ENCODE peak calls at places on chromosomes 11 and 22, in ten cellular contexts. F, H, I, E, V, J, M, C, P and Q are unnamed samples.
A peak's percentile ranks its signal among the peaks of the same experiment; 100 is the strongest.

GRCh38 chr11:96635655-96636054 is 245.8 kb downstream of the JRKL start:
- DNase-seq in J (peak; percentile 74), V (no peak), M (no peak), E (no peak), I (no peak), P (no peak), F (no peak), H (no peak), C (no peak), Q (no peak)

GRCh38 chr11:46322759-46323158 is 24.5 kb upstream of the DGKZ start:
- DNase-seq in I (peak; percentile 82), V (no peak), P (no peak), E (peak; percentile 35), F (no peak), H (peak; percentile 51), J (no peak), C (no peak), M (peak; percentile 47), Q (no peak)

GRCh38 chr11:101401245-101401644 is 182.6 kb downstream of the TRPC6 start:
- DNase-seq in V (no peak), I (no peak), C (no peak), F (no peak), H (no peak), E (peak; percentile 53), J (no peak), P (no peak), M (no peak), Q (no peak)

GRCh38 chr11:103631841-103632240 is 404.6 kb upstream of the DDI1 start:
- DNase-seq in P (no peak), V (no peak), M (no peak), E (no peak), J (no peak), C (no peak), H (peak; percentile 24), I (no peak), F (no peak), Q (no peak)

GRCh38 chr11:102446606-102447005 is 6.0 kb downstream of the TMEM123 start:
- DNase-seq in J (no peak), I (no peak), F (no peak), E (peak; percentile 79), H (peak; percentile 56), C (no peak), P (no peak), M (no peak), V (no peak), Q (no peak)

GRCh38 chr11:134558916-134559616 is 147.0 kb upstream of the B3GAT1 start:
- DNase-seq in P (peak; percentile 3), V (no peak), J (no peak), E (no peak), M (no peak), H (no peak), I (peak; percentile 42), C (no peak), F (peak; percentile 7), Q (no peak)

GRCh38 chr11:103202048-103202651 is 92.9 kb downstream of the DYNC2H1 start:
- DNase-seq in F (no peak), I (no peak), M (no peak), H (peak; percentile 51), V (peak; percentile 10), C (no peak), J (no peak), E (peak; percentile 63), P (no peak), Q (no peak)

GRCh38 chr11:114170226-114170625 is 110.7 kb downstream of the ZBTB16 start:
- DNase-seq in V (no peak), H (no peak), E (no peak), M (no peak), I (no peak), P (no peak), J (no peak), F (no peak), C (no peak), Q (no peak)

GRCh38 chr22:50011447-50012200 is 941 bp downstream of the IL17REL start:
- DNase-seq in E (no peak), M (peak; percentile 4), F (peak; percentile 57), P (no peak), I (no peak), V (no peak), H (no peak), J (peak; percentile 65), C (no peak), Q (no peak)

GRCh38 chr22:29268511-29269229 is 602 bp downstream of the EWSR1 start:
- DNase-seq in I (no peak), H (peak; percentile 33), V (peak; percentile 41), E (peak; percentile 67), J (peak; percentile 94), C (peak; percentile 61), F (peak; percentile 83), P (peak; percentile 80), M (peak; percentile 73), Q (peak; percentile 66)

GRCh38 chr11:65291613-65292012 is 23.1 kb upstream of the CDC42EP2 start:
- DNase-seq in V (peak; percentile 56), C (no peak), J (no peak), I (no peak), F (no peak), M (no peak), H (peak; percentile 54), P (no peak), E (peak; percentile 80), Q (no peak)

GRCh38 chr11:68127791-68128681 is 6.8 kb upstream of the CHKA start:
- DNase-seq in F (no peak), I (peak; percentile 96), H (no peak), E (peak; percentile 40), P (peak; percentile 83), C (peak; percentile 90), J (peak; percentile 93), M (peak; percentile 92), V (peak; percentile 90), Q (peak; percentile 75)

GRCh38 chr22:45984316-45984916 is 7.5 kb upstream of the WNT7B start:
- DNase-seq in H (no peak), J (no peak), E (no peak), V (no peak), P (no peak), M (no peak), I (no peak), F (no peak), C (no peak), Q (no peak)

GRCh38 chr11:74749127-74749964 is 697 bp downstream of the RNF169 start:
- DNase-seq in H (peak; percentile 60), C (peak; percentile 54), E (peak; percentile 29), J (peak; percentile 93), I (peak; percentile 73), P (peak; percentile 73), M (peak; percentile 64), V (peak; percentile 73), F (peak; percentile 74), Q (peak; percentile 39)

GRCh38 chr11:117750916-117751773 is 45.9 kb downstream of the DSCAML1 start:
- DNase-seq in J (no peak), E (no peak), V (no peak), F (no peak), H (no peak), I (no peak), M (no peak), C (no peak), P (no peak), Q (no peak)

DNA sequence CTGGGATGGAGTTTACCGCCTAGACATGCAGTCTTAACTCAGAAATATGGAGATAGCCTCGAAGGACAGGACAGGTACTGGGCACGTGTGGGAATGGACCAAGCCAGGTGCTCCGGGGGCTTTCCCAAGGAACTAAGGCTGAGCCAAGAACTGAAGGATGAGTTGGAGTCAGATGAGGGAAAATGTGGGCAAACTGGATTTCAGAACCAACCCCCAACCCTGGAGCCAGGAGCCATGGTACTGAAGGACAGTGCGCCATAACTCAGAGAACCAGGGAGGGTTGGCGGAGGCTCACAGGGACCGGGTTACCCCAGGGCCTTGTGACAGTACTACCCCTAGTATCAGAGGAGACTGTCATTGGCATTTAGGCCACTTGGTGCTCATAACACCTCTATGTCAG is 2.5 kb upstream of the MIF start:
- DNase-seq in J (no peak), H (no peak), M (no peak), V (no peak), P (no peak), E (no peak), C (no peak), F (no peak), I (no peak), Q (no peak)
- TF ChIP-seq POLR2A in J (no peak), H (no peak), M (no peak), V (no peak), P (no peak), E (no peak), C (no peak), F (no peak), I (no peak), Q (no peak)

GRCh38 chr11:121449123-121449522 is 3.0 kb upstream of the SORL1 start:
- DNase-seq in H (no peak), J (no peak), F (no peak), P (no peak), C (no peak), M (no peak), E (no peak), I (no peak), V (no peak), Q (no peak)
- H3K27ac ChIP-seq in H (no peak overlapping the region), J (peak overlapping the region; percentile 88), F (no peak overlapping the region), P (no peak overlapping the region), C (no peak overlapping the region), M (no peak overlapping the region), E (no peak overlapping the region), I (no peak overlapping the region), V (no peak overlapping the region), Q (no peak overlapping the region)

GRCh38 chr11:62242021-62242420 is at the start of gene SCGB1D2:
- DNase-seq in I (no peak), H (peak; percentile 50), F (peak; percentile 70), V (peak; percentile 32), C (no peak), M (peak; percentile 83), E (no peak), P (no peak), J (no peak), Q (peak; percentile 36)

GRCh38 chr11:62241095-62241494 is 944 bp upstream of the SCGB1D2 start:
- DNase-seq in E (no peak), J (no peak), H (no peak), P (no peak), C (no peak), M (no peak), V (no peak), I (no peak), F (no peak), Q (no peak)

DNA sequence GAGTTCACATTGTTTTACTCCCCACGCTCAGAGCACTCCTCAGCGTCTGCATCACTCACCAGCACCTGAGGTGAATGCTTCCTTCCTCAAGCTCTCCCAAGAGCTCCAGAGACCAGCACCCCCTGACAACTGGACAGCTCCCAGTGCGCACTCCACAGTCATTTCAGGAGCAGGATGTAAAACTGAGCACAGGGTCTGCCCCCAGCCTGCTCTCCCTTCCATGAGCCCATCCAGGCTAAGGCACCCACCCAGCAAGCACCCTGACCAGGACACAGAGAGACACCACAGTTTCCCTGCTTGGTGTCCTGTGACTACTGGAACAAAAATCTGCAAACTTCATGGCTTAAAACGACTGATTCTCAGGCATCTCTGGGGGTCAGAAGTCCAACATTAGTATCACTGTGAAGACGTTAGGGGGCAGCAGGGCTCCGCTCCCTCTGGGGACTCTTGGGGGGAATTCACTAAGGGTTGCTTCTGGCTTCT is 3.3 kb downstream of the SCGB1D2 start:
- DNase-seq in F (no peak), E (peak; percentile 28), M (peak; percentile 16), I (peak; percentile 70), P (no peak), C (peak; percentile 28), V (peak; percentile 50), J (no peak), H (peak; percentile 29), Q (no peak)
- TF ChIP-seq CTCF in F (no peak), E (no peak), M (no peak), I (peak; percentile 57), P (no peak), C (no peak), V (peak; percentile 86), J (no peak), H (peak; percentile 24), Q (no peak)

GRCh38 chr22:21916309-21916918 is 36.2 kb downstream of the PPM1F start:
- DNase-seq in J (no peak), P (no peak), E (no peak), V (no peak), C (no peak), M (no peak), I (no peak), H (no peak), F (no peak), Q (no peak)
- TF ChIP-seq POLR2A in J (no peak), P (no peak), E (no peak), V (no peak), C (no peak), M (no peak), I (no peak), H (no peak), F (no peak), Q (no peak)